ENCODE peak calls at places on chromosome 5, in five cellular contexts. W, J, R, I and Q are unnamed samples.
A peak's percentile ranks its signal among the peaks of the same experiment; 100 is the strongest.

GRCh38 chr5:93337138-93337537 is 243.9 kb downstream of the NR2F1-AS1 start:
- DNase-seq in W (no peak), J (no peak), R (no peak), I (no peak), Q (no peak)

GRCh38 chr5:95530441-95530840 is 24.3 kb downstream of the SKIC3 start:
- DNase-seq in W (no peak), J (no peak), R (no peak), I (no peak), Q (no peak)

GRCh38 chr5:54398191-54398590 is 57.3 kb upstream of the HSPB3 start:
- DNase-seq in W (no peak), J (no peak), R (no peak), I (no peak), Q (no peak)

GRCh38 chr5:170640731-170641588 is 137.1 kb downstream of the KCNIP1 start:
- DNase-seq in W (no peak), J (no peak), R (no peak), I (peak; percentile 47), Q (no peak)

GRCh38 chr5:163880307-163880706 is 374.9 kb downstream of the MAT2B start:
- DNase-seq in W (no peak), J (no peak), R (no peak), I (no peak), Q (no peak)

GRCh38 chr5:143501176-143501840 is 97.8 kb upstream of the NR3C1 start:
- DNase-seq in W (no peak), J (no peak), R (no peak), I (no peak), Q (no peak)

GRCh38 chr5:139268364-139269202 is 25.0 kb upstream of the MATR3 start:
- DNase-seq in W (no peak), J (no peak), R (no peak), I (no peak), Q (no peak)

GRCh38 chr5:1468247-1468612 is 23.0 kb upstream of the SLC6A3 start:
- DNase-seq in W (no peak), J (peak; percentile 61), R (peak; percentile 57), I (no peak), Q (peak; percentile 26)

GRCh38 chr5:163607256-163607655 is 101.8 kb downstream of the MAT2B start:
- DNase-seq in W (no peak), J (no peak), R (no peak), I (no peak), Q (no peak)

GRCh38 chr5:107184066-107184465 is 486.7 kb downstream of the EFNA5 start:
- DNase-seq in W (no peak), J (no peak), R (no peak), I (no peak), Q (no peak)

GRCh38 chr5:58182287-58182841 is 277.5 kb downstream of the PLK2 start:
- DNase-seq in W (no peak), J (no peak), R (peak; percentile 4), I (no peak), Q (no peak)

GRCh38 chr5:76617675-76618074 is 5.5 kb downstream of the F2RL2 start:
- DNase-seq in W (no peak), J (no peak), R (no peak), I (no peak), Q (no peak)

GRCh38 chr5:55149396-55149795 is 10.6 kb upstream of the GPX8 start:
- DNase-seq in W (no peak), J (no peak), R (no peak), I (no peak), Q (no peak)

GRCh38 chr5:55437452-55437851 is 97.3 kb downstream of the PLPP1 start:
- DNase-seq in W (no peak), J (no peak), R (no peak), I (no peak), Q (no peak)

GRCh38 chr5:57581772-57582171 is 99.2 kb upstream of the ACTBL2 start:
- DNase-seq in W (no peak), J (no peak), R (no peak), I (no peak), Q (no peak)

GRCh38 chr5:174146556-174146955 is 101.0 kb downstream of the NSG2 start:
- DNase-seq in W (no peak), J (no peak), R (no peak), I (no peak), Q (no peak)

GRCh38 chr5:38853753-38854470 is 8.1 kb downstream of the OSMR start:
- DNase-seq in W (no peak), J (peak; percentile 25), R (no peak), I (no peak), Q (no peak)

GRCh38 chr5:36820900-36821299 is 55.7 kb upstream of the NIPBL start:
- DNase-seq in W (no peak), J (no peak), R (no peak), I (no peak), Q (no peak)

GRCh38 chr5:59348189-59348588 is 545.3 kb downstream of the PDE4D start:
- DNase-seq in W (no peak), J (peak; percentile 47), R (no peak), I (no peak), Q (peak; percentile 16)

GRCh38 chr5:95864944-95865504 is 42.5 kb upstream of the GLRX start:
- DNase-seq in W (no peak), J (no peak), R (no peak), I (no peak), Q (no peak)

GRCh38 chr5:148791696-148792095 is 34.7 kb upstream of the ADRB2 start:
- DNase-seq in W (no peak), J (no peak), R (no peak), I (no peak), Q (no peak)

GRCh38 chr5:126971455-126972019 is 58.8 kb downstream of the MARCHF3 start:
- DNase-seq in W (no peak), J (no peak), R (no peak), I (no peak), Q (no peak)

GRCh38 chr5:80026841-80027240 is 8.3 kb upstream of the THBS4 start:
- DNase-seq in W (no peak), J (no peak), R (no peak), I (no peak), Q (no peak)

GRCh38 chr5:135571902-135572301 is 6.9 kb downstream of the CXCL14 start:
- DNase-seq in W (no peak), J (no peak), R (no peak), I (no peak), Q (no peak)

GRCh38 chr5:142816577-142816976 is 46.4 kb downstream of the ARHGAP26 start:
- DNase-seq in W (peak; percentile 91), J (peak; percentile 40), R (peak; percentile 54), I (no peak), Q (peak; percentile 54)

GRCh38 chr5:154652746-154653417 is 102.3 kb upstream of the LARP1 start:
- DNase-seq in W (no peak), J (no peak), R (no peak), I (no peak), Q (peak; percentile 33)

GRCh38 chr5:1014346-1014745 is 5.7 kb downstream of the NKD2 start:
- DNase-seq in W (peak; percentile 32), J (no peak), R (no peak), I (no peak), Q (no peak)

DNA sequence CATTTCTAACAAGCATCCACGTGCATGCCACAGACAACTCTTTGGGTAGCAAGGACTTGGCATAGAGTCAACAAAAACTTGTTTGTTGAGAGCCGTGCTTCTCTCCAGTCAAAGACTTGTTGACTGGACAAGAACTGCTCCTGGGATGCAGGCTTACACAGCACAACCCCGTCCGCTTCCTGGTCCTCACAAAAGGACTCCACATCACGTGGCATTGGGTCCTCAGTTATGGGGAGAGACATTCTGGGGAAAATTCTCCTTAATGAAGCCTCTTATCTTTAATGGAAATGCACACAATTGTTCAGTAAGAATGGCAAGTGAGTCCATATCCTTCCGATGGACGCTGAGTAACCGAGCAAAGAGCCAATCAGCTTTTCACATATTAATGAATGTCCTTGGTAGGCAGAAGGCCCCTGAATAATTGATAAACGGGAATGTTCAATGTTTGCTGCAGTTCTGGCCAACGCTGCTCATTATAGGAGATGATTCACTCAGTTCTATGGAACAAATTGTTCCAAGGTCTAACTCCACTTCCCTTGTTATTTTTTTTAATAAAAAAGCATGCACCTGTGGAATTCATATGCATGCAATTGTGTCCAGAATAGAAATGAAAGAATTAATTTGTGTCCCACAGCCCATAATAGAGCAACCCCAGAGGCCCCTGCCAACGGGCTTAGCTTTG is 97.0 kb upstream of the ZNF366 start:
- DNase-seq in W (no peak), J (no peak), R (no peak), I (no peak), Q (no peak)
- H3K4me3 ChIP-seq in W (no peak overlapping the region), J (no peak overlapping the region), R (no peak overlapping the region), I (no peak overlapping the region), Q (no peak overlapping the region)

DNA sequence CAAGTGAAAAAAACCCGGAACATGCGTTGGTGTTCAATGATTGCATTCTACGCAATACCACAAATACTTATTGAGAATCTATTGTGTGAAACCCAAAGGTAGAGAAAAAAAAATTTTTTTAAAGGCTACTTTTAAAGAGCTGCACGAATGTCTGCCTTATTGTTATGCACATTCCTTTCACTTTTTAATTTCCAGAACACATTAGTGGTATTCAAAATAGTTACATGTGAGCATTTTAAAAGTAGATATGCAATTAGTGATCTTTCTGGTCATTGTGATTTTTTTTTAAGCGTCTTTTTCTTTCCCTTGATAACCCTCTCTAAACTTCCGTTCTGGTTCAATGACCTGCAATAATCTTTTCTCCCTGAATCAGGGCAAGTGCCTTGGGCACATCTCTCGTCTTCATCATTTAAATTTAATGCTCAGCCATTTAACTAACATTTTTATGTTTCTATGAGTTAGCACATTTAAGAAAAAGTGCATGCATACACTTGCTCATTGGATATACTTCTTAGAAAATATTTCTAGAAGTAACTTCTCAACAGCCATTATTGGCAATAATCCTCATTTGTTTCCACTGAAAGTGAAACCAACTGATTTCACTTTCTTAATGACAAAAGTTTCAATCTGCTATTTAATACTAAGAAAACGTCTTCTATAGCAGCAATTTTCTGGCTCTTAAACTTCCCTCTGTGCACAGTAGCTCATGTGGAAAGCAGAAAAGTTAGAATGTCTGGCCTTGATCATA is 80.3 kb downstream of the CDH6 start:
- DNase-seq in W (no peak), J (no peak), R (no peak), I (no peak), Q (no peak)
- H3K4me3 ChIP-seq in W (peak overlapping the region; percentile 57), J (no peak overlapping the region), R (no peak overlapping the region), I (peak overlapping the region; percentile 67), Q (no peak overlapping the region)

GRCh38 chr5:101942321-101942882 is 353.7 kb downstream of the SLCO4C1 start:
- DNase-seq in W (no peak), J (peak; percentile 74), R (peak; percentile 55), I (no peak), Q (peak; percentile 50)
- H3K4me3 ChIP-seq in W (no peak overlapping the region), J (no peak overlapping the region), R (no peak overlapping the region), I (no peak overlapping the region), Q (no peak overlapping the region)

GRCh38 chr5:62886603-62887315 is 308.1 kb downstream of the LRRC70 start:
- DNase-seq in W (no peak), J (peak; percentile 88), R (peak; percentile 52), I (no peak), Q (no peak)
- H3K4me3 ChIP-seq in W (no peak overlapping the region), J (no peak overlapping the region), R (no peak overlapping the region), I (no peak overlapping the region), Q (no peak overlapping the region)

GRCh38 chr5:67165524-67166459 is 30.8 kb downstream of the CD180 start:
- DNase-seq in W (peak; percentile 94), J (peak; percentile 96), R (peak; percentile 84), I (peak; percentile 84), Q (peak; percentile 74)

GRCh38 chr5:67164856-67165523 is 31.6 kb downstream of the CD180 start:
- DNase-seq in W (no peak), J (no peak), R (no peak), I (no peak), Q (no peak)

GRCh38 chr5:67166460-67166871 is 30.1 kb downstream of the CD180 start:
- DNase-seq in W (peak; percentile 86), J (peak; percentile 91), R (no peak), I (peak; percentile 78), Q (peak; percentile 36)

GRCh38 chr5:67163863-67164595 is 32.6 kb downstream of the CD180 start:
- DNase-seq in W (no peak), J (no peak), R (no peak), I (no peak), Q (no peak)

GRCh38 chr5:67166886-67167285 is 29.7 kb downstream of the CD180 start:
- DNase-seq in W (no peak), J (no peak), R (no peak), I (no peak), Q (no peak)
- H3K4me3 ChIP-seq in W (no peak overlapping the region), J (no peak overlapping the region), R (no peak overlapping the region), I (peak overlapping the region; percentile 65), Q (no peak overlapping the region)